ENCODE peak calls at places on chromosomes 5 and 9, in ten cellular contexts. One of them, this sample, is unnamed.
A peak's percentile ranks its signal among the peaks of the same experiment; 100 is the strongest.

GRCh38 chr5:18236386-18236785 is 602.1 kb downstream of the TAF11L14 start:
- DNase-seq in sciatic nerve: no peak
- DNase-seq in mesendoderm: peak; percentile 39
- DNase-seq in IMR-90: no peak
- DNase-seq in small intestine: no peak
- DNase-seq in A673: peak; percentile 12
- DNase-seq in RPMI7951: no peak
- DNase-seq in progenitor cell of endocrine pancreas: no peak
- DNase-seq in NCI-H2081: no peak
- DNase-seq in stimulated activated CD4-positive, alpha-beta T cell treated with anti-CD3 and anti-CD28 coated beads, Interleukin-2, amount 100 ng/mL, for 48 hours: no peak
- DNase-seq in this sample: no peak

GRCh38 chr5:160379485-160379884 is 9.1 kb upstream of the C1QTNF2 start:
- DNase-seq in sciatic nerve: no peak
- DNase-seq in mesendoderm: no peak
- DNase-seq in IMR-90: no peak
- DNase-seq in RPMI7951: no peak
- DNase-seq in stimulated activated CD4-positive, alpha-beta T cell treated with anti-CD3 and anti-CD28 coated beads, Interleukin-2, amount 100 ng/mL, for 48 hours: no peak
- DNase-seq in small intestine: no peak
- DNase-seq in A673: no peak
- DNase-seq in progenitor cell of endocrine pancreas: no peak
- DNase-seq in NCI-H2081: no peak
- DNase-seq in this sample: no peak

GRCh38 chr9:31445960-31446359 is 938.5 kb upstream of the ACO1 start:
- DNase-seq in NCI-H2081: no peak
- DNase-seq in sciatic nerve: no peak
- DNase-seq in IMR-90: no peak
- DNase-seq in progenitor cell of endocrine pancreas: no peak
- DNase-seq in mesendoderm: peak; percentile 20
- DNase-seq in small intestine: no peak
- DNase-seq in stimulated activated CD4-positive, alpha-beta T cell treated with anti-CD3 and anti-CD28 coated beads, Interleukin-2, amount 100 ng/mL, for 48 hours: no peak
- DNase-seq in A673: no peak
- DNase-seq in RPMI7951: no peak
- DNase-seq in this sample: no peak

GRCh38 chr9:130208600-130209347 is 36.6 kb downstream of the NCS1 start:
- DNase-seq in NCI-H2081: peak; percentile 85
- DNase-seq in sciatic nerve: no peak
- DNase-seq in stimulated activated CD4-positive, alpha-beta T cell treated with anti-CD3 and anti-CD28 coated beads, Interleukin-2, amount 100 ng/mL, for 48 hours: no peak
- DNase-seq in small intestine: no peak
- DNase-seq in RPMI7951: no peak
- DNase-seq in mesendoderm: peak; percentile 76
- DNase-seq in progenitor cell of endocrine pancreas: no peak
- DNase-seq in IMR-90: no peak
- DNase-seq in A673: peak; percentile 91
- DNase-seq in this sample: no peak

GRCh38 chr9:1702701-1703100 is 312.4 kb upstream of the SMARCA2 start:
- DNase-seq in IMR-90: no peak
- DNase-seq in small intestine: no peak
- DNase-seq in stimulated activated CD4-positive, alpha-beta T cell treated with anti-CD3 and anti-CD28 coated beads, Interleukin-2, amount 100 ng/mL, for 48 hours: no peak
- DNase-seq in progenitor cell of endocrine pancreas: no peak
- DNase-seq in sciatic nerve: no peak
- DNase-seq in mesendoderm: no peak
- DNase-seq in NCI-H2081: no peak
- DNase-seq in A673: no peak
- DNase-seq in RPMI7951: no peak
- DNase-seq in this sample: no peak

GRCh38 chr5:132664696-132665209 is 6.8 kb downstream of the IL13 start:
- DNase-seq in NCI-H2081: no peak
- DNase-seq in small intestine: no peak
- DNase-seq in RPMI7951: no peak
- DNase-seq in mesendoderm: no peak
- DNase-seq in A673: no peak
- DNase-seq in sciatic nerve: no peak
- DNase-seq in progenitor cell of endocrine pancreas: no peak
- DNase-seq in stimulated activated CD4-positive, alpha-beta T cell treated with anti-CD3 and anti-CD28 coated beads, Interleukin-2, amount 100 ng/mL, for 48 hours: no peak
- DNase-seq in IMR-90: no peak
- DNase-seq in this sample: no peak

GRCh38 chr5:10632110-10632903 is 68.4 kb downstream of the ANKRD33B start:
- DNase-seq in small intestine: no peak
- DNase-seq in NCI-H2081: no peak
- DNase-seq in mesendoderm: peak; percentile 55
- DNase-seq in sciatic nerve: no peak
- DNase-seq in A673: no peak
- DNase-seq in progenitor cell of endocrine pancreas: no peak
- DNase-seq in stimulated activated CD4-positive, alpha-beta T cell treated with anti-CD3 and anti-CD28 coated beads, Interleukin-2, amount 100 ng/mL, for 48 hours: peak; percentile 34
- DNase-seq in IMR-90: peak; percentile 59
- DNase-seq in RPMI7951: peak; percentile 71
- DNase-seq in this sample: no peak

GRCh38 chr9:122370869-122371467 is at the start of gene PTGS1:
- DNase-seq in NCI-H2081: peak; percentile 51
- DNase-seq in small intestine: peak; percentile 45
- DNase-seq in progenitor cell of endocrine pancreas: no peak
- DNase-seq in sciatic nerve: no peak
- DNase-seq in mesendoderm: peak; percentile 53
- DNase-seq in stimulated activated CD4-positive, alpha-beta T cell treated with anti-CD3 and anti-CD28 coated beads, Interleukin-2, amount 100 ng/mL, for 48 hours: no peak
- DNase-seq in A673: no peak
- DNase-seq in IMR-90: peak; percentile 38
- DNase-seq in RPMI7951: peak; percentile 43
- DNase-seq in this sample: peak; percentile 65

GRCh38 chr5:132009706-132010405 is 1.6 kb downstream of the ACSL6 start:
- DNase-seq in mesendoderm: no peak
- DNase-seq in progenitor cell of endocrine pancreas: no peak
- DNase-seq in RPMI7951: no peak
- DNase-seq in sciatic nerve: peak; percentile 22
- DNase-seq in A673: no peak
- DNase-seq in IMR-90: no peak
- DNase-seq in NCI-H2081: no peak
- DNase-seq in small intestine: no peak
- DNase-seq in stimulated activated CD4-positive, alpha-beta T cell treated with anti-CD3 and anti-CD28 coated beads, Interleukin-2, amount 100 ng/mL, for 48 hours: no peak
- DNase-seq in this sample: no peak

GRCh38 chr9:127526655-127527559 is 75.6 kb downstream of the LRSAM1 start:
- DNase-seq in IMR-90: no peak
- DNase-seq in A673: no peak
- DNase-seq in progenitor cell of endocrine pancreas: no peak
- DNase-seq in mesendoderm: peak; percentile 67
- DNase-seq in NCI-H2081: no peak
- DNase-seq in sciatic nerve: no peak
- DNase-seq in RPMI7951: no peak
- DNase-seq in stimulated activated CD4-positive, alpha-beta T cell treated with anti-CD3 and anti-CD28 coated beads, Interleukin-2, amount 100 ng/mL, for 48 hours: no peak
- DNase-seq in small intestine: no peak
- DNase-seq in this sample: no peak

GRCh38 chr9:138122676-138123075 is 245.1 kb downstream of the CACNA1B start:
- DNase-seq in small intestine: no peak
- DNase-seq in A673: no peak
- DNase-seq in progenitor cell of endocrine pancreas: no peak
- DNase-seq in mesendoderm: no peak
- DNase-seq in RPMI7951: no peak
- DNase-seq in stimulated activated CD4-positive, alpha-beta T cell treated with anti-CD3 and anti-CD28 coated beads, Interleukin-2, amount 100 ng/mL, for 48 hours: no peak
- DNase-seq in IMR-90: no peak
- DNase-seq in NCI-H2081: no peak
- DNase-seq in sciatic nerve: no peak
- DNase-seq in this sample: no peak

GRCh38 chr5:66814146-66814991 is 218.2 kb downstream of the MAST4 start:
- DNase-seq in small intestine: peak; percentile 53
- DNase-seq in sciatic nerve: no peak
- DNase-seq in stimulated activated CD4-positive, alpha-beta T cell treated with anti-CD3 and anti-CD28 coated beads, Interleukin-2, amount 100 ng/mL, for 48 hours: peak; percentile 39
- DNase-seq in progenitor cell of endocrine pancreas: no peak
- DNase-seq in NCI-H2081: peak; percentile 30
- DNase-seq in A673: peak; percentile 40
- DNase-seq in IMR-90: peak; percentile 63
- DNase-seq in RPMI7951: peak; percentile 27
- DNase-seq in mesendoderm: peak; percentile 65
- DNase-seq in this sample: no peak

GRCh38 chr5:176387384-176387925 is 943 bp downstream of the NOP16 start:
- DNase-seq in small intestine: no peak
- DNase-seq in stimulated activated CD4-positive, alpha-beta T cell treated with anti-CD3 and anti-CD28 coated beads, Interleukin-2, amount 100 ng/mL, for 48 hours: no peak
- DNase-seq in NCI-H2081: no peak
- DNase-seq in RPMI7951: no peak
- DNase-seq in progenitor cell of endocrine pancreas: no peak
- DNase-seq in IMR-90: no peak
- DNase-seq in sciatic nerve: no peak
- DNase-seq in A673: no peak
- DNase-seq in mesendoderm: peak; percentile 16
- DNase-seq in this sample: no peak

GRCh38 chr9:34686732-34687131 is 4.3 kb downstream of the CCL19 start:
- DNase-seq in RPMI7951: no peak
- DNase-seq in stimulated activated CD4-positive, alpha-beta T cell treated with anti-CD3 and anti-CD28 coated beads, Interleukin-2, amount 100 ng/mL, for 48 hours: no peak
- DNase-seq in IMR-90: no peak
- DNase-seq in NCI-H2081: no peak
- DNase-seq in sciatic nerve: no peak
- DNase-seq in A673: no peak
- DNase-seq in mesendoderm: no peak
- DNase-seq in small intestine: no peak
- DNase-seq in progenitor cell of endocrine pancreas: no peak
- DNase-seq in this sample: no peak

GRCh38 chr9:8599937-8600336 is 800.4 kb upstream of the DMAC1 start:
- DNase-seq in stimulated activated CD4-positive, alpha-beta T cell treated with anti-CD3 and anti-CD28 coated beads, Interleukin-2, amount 100 ng/mL, for 48 hours: no peak
- DNase-seq in progenitor cell of endocrine pancreas: no peak
- DNase-seq in A673: no peak
- DNase-seq in mesendoderm: peak; percentile 82
- DNase-seq in IMR-90: no peak
- DNase-seq in NCI-H2081: no peak
- DNase-seq in RPMI7951: no peak
- DNase-seq in sciatic nerve: no peak
- DNase-seq in small intestine: no peak
- DNase-seq in this sample: no peak

GRCh38 chr5:168765220-168766037 is 186.3 kb upstream of the PANK3 start:
- DNase-seq in A673: peak; percentile 35
- DNase-seq in mesendoderm: no peak
- DNase-seq in IMR-90: no peak
- DNase-seq in small intestine: no peak
- DNase-seq in stimulated activated CD4-positive, alpha-beta T cell treated with anti-CD3 and anti-CD28 coated beads, Interleukin-2, amount 100 ng/mL, for 48 hours: no peak
- DNase-seq in NCI-H2081: no peak
- DNase-seq in sciatic nerve: no peak
- DNase-seq in RPMI7951: no peak
- DNase-seq in progenitor cell of endocrine pancreas: no peak
- DNase-seq in this sample: no peak

GRCh38 chr5:58013542-58014258 is 446.2 kb downstream of the PLK2 start:
- DNase-seq in mesendoderm: peak; percentile 45
- DNase-seq in NCI-H2081: no peak
- DNase-seq in A673: no peak
- DNase-seq in RPMI7951: no peak
- DNase-seq in progenitor cell of endocrine pancreas: no peak
- DNase-seq in IMR-90: no peak
- DNase-seq in stimulated activated CD4-positive, alpha-beta T cell treated with anti-CD3 and anti-CD28 coated beads, Interleukin-2, amount 100 ng/mL, for 48 hours: no peak
- DNase-seq in small intestine: no peak
- DNase-seq in sciatic nerve: no peak
- DNase-seq in this sample: no peak

GRCh38 chr5:60092671-60093422 is 199.3 kb upstream of the PDE4D start:
- DNase-seq in stimulated activated CD4-positive, alpha-beta T cell treated with anti-CD3 and anti-CD28 coated beads, Interleukin-2, amount 100 ng/mL, for 48 hours: no peak
- DNase-seq in RPMI7951: peak; percentile 83
- DNase-seq in sciatic nerve: no peak
- DNase-seq in IMR-90: peak; percentile 0
- DNase-seq in A673: no peak
- DNase-seq in progenitor cell of endocrine pancreas: no peak
- DNase-seq in mesendoderm: no peak
- DNase-seq in NCI-H2081: no peak
- DNase-seq in small intestine: no peak
- DNase-seq in this sample: no peak

GRCh38 chr5:125485003-125485641 is 738.7 kb upstream of the ZNF608 start:
- DNase-seq in stimulated activated CD4-positive, alpha-beta T cell treated with anti-CD3 and anti-CD28 coated beads, Interleukin-2, amount 100 ng/mL, for 48 hours: no peak
- DNase-seq in RPMI7951: peak; percentile 99
- DNase-seq in IMR-90: peak; percentile 97
- DNase-seq in NCI-H2081: peak; percentile 87
- DNase-seq in A673: peak; percentile 99
- DNase-seq in small intestine: peak; percentile 76
- DNase-seq in progenitor cell of endocrine pancreas: no peak
- DNase-seq in sciatic nerve: no peak
- DNase-seq in mesendoderm: peak; percentile 54
- DNase-seq in this sample: peak; percentile 61

GRCh38 chr9:126842220-126842842 is 18.1 kb upstream of the ZBTB34 start:
- DNase-seq in stimulated activated CD4-positive, alpha-beta T cell treated with anti-CD3 and anti-CD28 coated beads, Interleukin-2, amount 100 ng/mL, for 48 hours: no peak
- DNase-seq in NCI-H2081: no peak
- DNase-seq in A673: no peak
- DNase-seq in sciatic nerve: no peak
- DNase-seq in progenitor cell of endocrine pancreas: no peak
- DNase-seq in mesendoderm: no peak
- DNase-seq in IMR-90: no peak
- DNase-seq in small intestine: no peak
- DNase-seq in RPMI7951: no peak
- DNase-seq in this sample: no peak

GRCh38 chr5:83015676-83016075 is 61.5 kb downstream of the TMEM167A start:
- DNase-seq in A673: no peak
- DNase-seq in mesendoderm: peak; percentile 85
- DNase-seq in RPMI7951: no peak
- DNase-seq in sciatic nerve: no peak
- DNase-seq in stimulated activated CD4-positive, alpha-beta T cell treated with anti-CD3 and anti-CD28 coated beads, Interleukin-2, amount 100 ng/mL, for 48 hours: no peak
- DNase-seq in NCI-H2081: no peak
- DNase-seq in IMR-90: no peak
- DNase-seq in small intestine: no peak
- DNase-seq in progenitor cell of endocrine pancreas: no peak
- DNase-seq in this sample: no peak

GRCh38 chr5:126044111-126044668 is 379.0 kb upstream of the GRAMD2B start:
- DNase-seq in NCI-H2081: peak; percentile 84
- DNase-seq in sciatic nerve: no peak
- DNase-seq in A673: no peak
- DNase-seq in IMR-90: peak; percentile 37
- DNase-seq in RPMI7951: peak; percentile 65
- DNase-seq in mesendoderm: peak; percentile 55
- DNase-seq in small intestine: peak; percentile 36
- DNase-seq in stimulated activated CD4-positive, alpha-beta T cell treated with anti-CD3 and anti-CD28 coated beads, Interleukin-2, amount 100 ng/mL, for 48 hours: no peak
- DNase-seq in progenitor cell of endocrine pancreas: no peak
- DNase-seq in this sample: no peak

GRCh38 chr5:78899922-78900362 is 85.2 kb downstream of the ARSB start:
- DNase-seq in small intestine: peak; percentile 38
- DNase-seq in RPMI7951: peak; percentile 58
- DNase-seq in NCI-H2081: peak; percentile 44
- DNase-seq in IMR-90: peak; percentile 67
- DNase-seq in stimulated activated CD4-positive, alpha-beta T cell treated with anti-CD3 and anti-CD28 coated beads, Interleukin-2, amount 100 ng/mL, for 48 hours: no peak
- DNase-seq in progenitor cell of endocrine pancreas: no peak
- DNase-seq in sciatic nerve: no peak
- DNase-seq in A673: peak; percentile 76
- DNase-seq in mesendoderm: peak; percentile 86
- DNase-seq in this sample: no peak

GRCh38 chr9:128094166-128094949 is 26.3 kb downstream of the SLC25A25 start:
- DNase-seq in small intestine: peak; percentile 92
- DNase-seq in IMR-90: peak; percentile 97
- DNase-seq in A673: peak; percentile 98
- DNase-seq in NCI-H2081: peak; percentile 88
- DNase-seq in sciatic nerve: peak; percentile 92
- DNase-seq in stimulated activated CD4-positive, alpha-beta T cell treated with anti-CD3 and anti-CD28 coated beads, Interleukin-2, amount 100 ng/mL, for 48 hours: peak; percentile 71
- DNase-seq in RPMI7951: peak; percentile 93
- DNase-seq in progenitor cell of endocrine pancreas: no peak
- DNase-seq in mesendoderm: peak; percentile 91
- DNase-seq in this sample: peak; percentile 99

GRCh38 chr9:126750941-126751725 is 53.7 kb upstream of the ZBTB43 start:
- DNase-seq in A673: no peak
- DNase-seq in NCI-H2081: no peak
- DNase-seq in stimulated activated CD4-positive, alpha-beta T cell treated with anti-CD3 and anti-CD28 coated beads, Interleukin-2, amount 100 ng/mL, for 48 hours: no peak
- DNase-seq in small intestine: no peak
- DNase-seq in RPMI7951: no peak
- DNase-seq in mesendoderm: no peak
- DNase-seq in progenitor cell of endocrine pancreas: no peak
- DNase-seq in IMR-90: no peak
- DNase-seq in sciatic nerve: no peak
- DNase-seq in this sample: no peak

GRCh38 chr5:32712463-32713395 is 1.6 kb downstream of the NPR3 start:
- DNase-seq in progenitor cell of endocrine pancreas: no peak
- DNase-seq in small intestine: no peak
- DNase-seq in A673: peak; percentile 19
- DNase-seq in mesendoderm: peak; percentile 19
- DNase-seq in stimulated activated CD4-positive, alpha-beta T cell treated with anti-CD3 and anti-CD28 coated beads, Interleukin-2, amount 100 ng/mL, for 48 hours: no peak
- DNase-seq in RPMI7951: no peak
- DNase-seq in NCI-H2081: no peak
- DNase-seq in sciatic nerve: no peak
- DNase-seq in IMR-90: peak; percentile 35
- DNase-seq in this sample: no peak

GRCh38 chr9:34654317-34655083 is 2.5 kb downstream of the IL11RA start:
- DNase-seq in A673: peak; percentile 72
- DNase-seq in progenitor cell of endocrine pancreas: no peak
- DNase-seq in RPMI7951: peak; percentile 39
- DNase-seq in mesendoderm: no peak
- DNase-seq in sciatic nerve: peak; percentile 88
- DNase-seq in small intestine: no peak
- DNase-seq in IMR-90: peak; percentile 57
- DNase-seq in stimulated activated CD4-positive, alpha-beta T cell treated with anti-CD3 and anti-CD28 coated beads, Interleukin-2, amount 100 ng/mL, for 48 hours: no peak
- DNase-seq in NCI-H2081: peak; percentile 60
- DNase-seq in this sample: peak; percentile 74

GRCh38 chr9:114754574-114754973 is 51.3 kb downstream of the TNFSF15 start:
- DNase-seq in mesendoderm: no peak
- DNase-seq in small intestine: no peak
- DNase-seq in progenitor cell of endocrine pancreas: no peak
- DNase-seq in A673: no peak
- DNase-seq in sciatic nerve: no peak
- DNase-seq in stimulated activated CD4-positive, alpha-beta T cell treated with anti-CD3 and anti-CD28 coated beads, Interleukin-2, amount 100 ng/mL, for 48 hours: no peak
- DNase-seq in RPMI7951: no peak
- DNase-seq in IMR-90: no peak
- DNase-seq in NCI-H2081: no peak
- DNase-seq in this sample: no peak

This sample was measured in right atrium auricular region.